ENCODE peak calls at places on chromosomes 13 and 19, in four cellular contexts. G is endothelial cell of umbilical vein, O is RWPE1, P is uterus. F is an unnamed sample.

GRCh38 chr19:18501832-18502231 is 20.0 kb downstream of the ELL start:
- DNase-seq in G (no peak), O (no peak), P (no peak), F (no peak)

GRCh38 chr19:45331411-45331810 is 8.7 kb upstream of the CKM start:
- DNase-seq in G (no peak), O (no peak), P (no peak), F (no peak)

GRCh38 chr13:78228211-78228610 is 309.6 kb upstream of the EDNRB start:
- DNase-seq in G (no peak), O (no peak), P (no peak), F (no peak)

GRCh38 chr19:2700660-2701360 is 1.7 kb downstream of the GNG7 start:
- DNase-seq in G (no peak), O (no peak), P (no peak), F (no peak)

GRCh38 chr19:3146677-3147100 is 10.9 kb downstream of the GNA15 start:
- DNase-seq in G (no peak), O (no peak), P (no peak), F (peak)

GRCh38 chr19:51354742-51355148 is 11.4 kb downstream of the ETFB start:
- DNase-seq in G (no peak), O (no peak), P (no peak), F (no peak)

GRCh38 chr19:29845576-29846176 is 33.9 kb downstream of the CCNE1 start:
- DNase-seq in G (no peak), O (no peak), P (no peak), F (peak)

GRCh38 chr19:43934055-43934984 is 762 bp downstream of the ZNF45 start:
- DNase-seq in G (no peak), O (peak), P (no peak), F (no peak)

GRCh38 chr19:41784337-41785239 is 11.8 kb upstream of the CEACAM3 start:
- DNase-seq in G (no peak), O (no peak), P (no peak), F (peak)

GRCh38 chr13:63107163-63107935 is 1691.7 kb upstream of the PCDH20 start:
- DNase-seq in G (no peak), O (peak), P (no peak), F (no peak)

GRCh38 chr13:33676045-33676699 is 141.8 kb upstream of the RFC3 start:
- DNase-seq in G (peak), O (no peak), P (no peak), F (no peak)

GRCh38 chr13:51834581-51835158 is 10.3 kb downstream of the TMEM272 start:
- DNase-seq in G (no peak), O (no peak), P (no peak), F (no peak)

GRCh38 chr19:46391296-46392251 is 21.8 kb downstream of the CCDC8 start:
- DNase-seq in G (no peak), O (no peak), P (no peak), F (no peak)

GRCh38 chr19:2841858-2842574 is 741 bp downstream of the ZNF555 start:
- DNase-seq in G (no peak), O (peak), P (no peak), F (no peak)

GRCh38 chr13:24234200-24234915 is 73.8 kb downstream of the SPATA13 start:
- DNase-seq in G (no peak), O (no peak), P (no peak), F (no peak)

GRCh38 chr13:24233351-24233901 is 72.9 kb downstream of the SPATA13 start:
- DNase-seq in G (peak), O (no peak), P (peak), F (no peak)

GRCh38 chr13:24232474-24232873 is 72.0 kb downstream of the SPATA13 start:
- DNase-seq in G (no peak), O (no peak), P (no peak), F (no peak)

GRCh38 chr13:24230428-24231072 is 70.0 kb downstream of the SPATA13 start:
- DNase-seq in G (no peak), O (no peak), P (no peak), F (no peak)

GRCh38 chr13:24232037-24232436 is 71.5 kb downstream of the SPATA13 start:
- DNase-seq in G (no peak), O (no peak), P (no peak), F (no peak)
- H3K27ac ChIP-seq in G (no peak), O (no peak), P (no peak), F (no peak)

GRCh38 chr19:1133471-1133929 is 29.7 kb downstream of the GPX4 start:
- DNase-seq in G (no peak), O (peak), P (no peak), F (peak)
- H3K27ac ChIP-seq in G (peak), O (peak), P (peak), F (peak)

DNA sequence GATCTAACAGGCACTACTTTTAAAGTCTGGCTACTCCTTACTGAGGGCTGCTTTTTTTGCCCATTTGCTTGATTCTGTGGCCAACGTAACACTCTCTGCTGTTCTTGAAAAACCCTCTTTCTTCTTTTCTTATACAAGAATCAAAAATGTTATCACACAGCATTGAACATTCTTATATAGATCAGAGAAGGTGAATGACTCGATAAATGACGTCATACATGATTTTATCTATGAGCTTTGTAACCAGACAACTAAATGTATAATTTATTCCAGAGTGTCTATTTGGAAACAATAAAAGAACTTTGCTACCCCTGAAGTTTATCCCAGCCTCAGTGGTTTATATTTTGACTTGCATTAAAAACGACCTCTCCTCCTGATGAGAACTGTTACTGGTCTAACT is 12.4 kb downstream of the RFX2 start:
- DNase-seq in G (no peak), O (no peak), P (no peak), F (no peak)
- H3K27ac ChIP-seq in G (no peak), O (no peak), P (peak), F (no peak)

DNA sequence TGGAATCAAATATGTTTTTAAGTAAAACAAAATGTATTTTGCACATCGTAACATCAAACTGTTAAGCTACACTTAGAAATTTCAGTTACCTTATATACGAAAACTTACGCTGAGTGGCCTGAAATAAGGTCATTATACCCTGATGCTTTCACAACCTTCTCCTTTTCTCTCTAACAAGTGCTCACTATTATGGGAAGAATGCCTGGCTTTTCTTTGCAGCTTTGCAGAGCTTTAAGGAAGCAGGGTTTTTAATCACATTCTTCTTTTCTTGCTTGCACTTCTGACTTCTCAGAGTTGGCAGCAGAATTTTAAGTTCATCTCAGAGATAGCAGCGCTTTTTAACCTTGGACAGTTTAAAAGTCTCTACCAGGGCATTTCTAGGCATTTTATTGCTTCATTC is 285.1 kb downstream of the SPRY2 start:
- DNase-seq in G (no peak), O (no peak), P (no peak), F (no peak)
- H3K27ac ChIP-seq in G (no peak), O (no peak), P (no peak), F (no peak)

GRCh38 chr19:11050323-11051114 is 38.7 kb upstream of the LDLR start:
- DNase-seq in G (no peak), O (no peak), P (no peak), F (no peak)

GRCh38 chr19:11044436-11044835 is 44.8 kb upstream of the LDLR start:
- DNase-seq in G (no peak), O (no peak), P (peak), F (no peak)

GRCh38 chr19:11046608-11047354 is 42.5 kb upstream of the LDLR start:
- DNase-seq in G (no peak), O (no peak), P (no peak), F (no peak)

GRCh38 chr19:11045536-11045935 is 43.7 kb upstream of the LDLR start:
- DNase-seq in G (no peak), O (no peak), P (no peak), F (no peak)

GRCh38 chr19:11047856-11048255 is 41.4 kb upstream of the LDLR start:
- DNase-seq in G (no peak), O (no peak), P (no peak), F (no peak)
- H3K27ac ChIP-seq in G (no peak), O (peak), P (no peak), F (peak)

GRCh38 chr13:113974304-113975281 is 717 bp upstream of the C13orf46 start:
- DNase-seq in G (no peak), O (no peak), P (peak), F (no peak)

GRCh38 chr13:113977976-113978375 is 4.1 kb upstream of the C13orf46 start:
- DNase-seq in G (no peak), O (no peak), P (no peak), F (no peak)

GRCh38 chr13:113975416-113975815 is 1.5 kb upstream of the C13orf46 start:
- DNase-seq in G (no peak), O (no peak), P (peak), F (no peak)

GRCh38 chr13:113978741-113979481 is 5.0 kb upstream of the C13orf46 start:
- DNase-seq in G (no peak), O (no peak), P (peak), F (no peak)

GRCh38 chr13:113976711-113977684 is 3.1 kb upstream of the C13orf46 start:
- DNase-seq in G (no peak), O (peak), P (peak), F (no peak)
- H3K27ac ChIP-seq in G (no peak), O (peak), P (no peak), F (no peak)

GRCh38 chr13:104111031-104111430 is 1044.8 kb upstream of the SLC10A2 start:
- DNase-seq in G (no peak), O (no peak), P (no peak), F (no peak)
- H3K27ac ChIP-seq in G (no peak), O (no peak), P (no peak), F (no peak)

GRCh38 chr19:5447700-5448311 is 7.4 kb upstream of the ZNRF4 start:
- DNase-seq in G (no peak), O (no peak), P (no peak), F (no peak)
- H3K27ac ChIP-seq in G (no peak), O (no peak), P (no peak), F (no peak)

DNA sequence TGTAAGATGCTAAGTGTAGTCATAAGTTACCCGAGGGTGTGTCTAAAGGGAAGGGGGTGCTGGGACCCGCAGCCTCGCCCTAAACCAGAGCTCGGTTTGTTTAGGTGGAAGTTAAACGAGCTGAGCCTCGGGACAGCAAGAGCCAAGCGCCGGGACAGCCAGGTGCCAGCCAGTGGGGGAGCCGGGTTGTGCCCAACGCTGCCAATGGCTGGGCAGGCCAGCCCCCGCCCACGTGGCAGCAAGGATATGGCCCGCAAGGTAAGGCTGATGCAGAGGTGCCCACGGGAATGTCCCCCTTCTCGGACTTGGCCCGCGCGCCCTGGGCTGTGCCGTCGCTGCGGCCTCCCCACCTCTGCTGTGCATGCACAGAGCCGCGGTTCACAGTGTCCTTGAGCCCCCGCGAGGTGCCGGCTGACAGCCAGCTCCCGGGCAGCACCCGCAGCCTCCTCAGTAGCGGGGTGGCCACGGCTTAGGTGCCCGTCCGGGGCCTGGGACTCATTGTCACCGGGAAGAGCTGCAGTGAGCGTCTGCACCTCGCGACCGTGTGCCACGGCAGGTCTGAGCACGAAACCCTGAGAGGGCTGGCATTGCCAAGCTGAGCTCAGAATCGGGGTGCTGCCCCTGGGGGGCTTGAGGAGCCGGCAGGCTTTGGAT is 9.3 kb upstream of the RPS15 start:
- DNase-seq in G (no peak), O (no peak), P (no peak), F (no peak)
- H3K27ac ChIP-seq in G (no peak), O (peak), P (no peak), F (no peak)

GRCh38 chr13:98978280-98978679 is 416 bp upstream of the DOCK9 start:
- DNase-seq in G (peak), O (peak), P (no peak), F (no peak)
- H3K27ac ChIP-seq in G (peak), O (peak), P (peak), F (no peak)